ENCODE peak calls at places on chromosomes 6 and 20, in seven cellular contexts. A is lower lobe of right lung, R is upper lobe of left lung, G is aorta, B is upper lobe of right lung, V is brain microvascular endothelial cell, U is mucosa of descending colon. J is an unnamed sample.

GRCh38 chr6:33029297-33030184 is 20.1 kb upstream of the HLA-DOA start:
- DNase-seq in G (peak; percentile 70), A (peak; percentile 72), V (peak; percentile 6), B (no peak), U (no peak), R (no peak), J (no peak)

GRCh38 chr6:167695831-167696230 is 130.9 kb upstream of the AFDN start:
- DNase-seq in G (no peak), V (no peak), B (no peak), R (no peak), A (no peak), U (no peak), J (no peak)

GRCh38 chr6:132490478-132491204 is 22.3 kb downstream of the STX7 start:
- DNase-seq in B (no peak), G (no peak), U (no peak), A (no peak), V (no peak), R (no peak), J (no peak)

GRCh38 chr6:135481786-135482369 is 15.7 kb downstream of the AHI1 start:
- DNase-seq in B (no peak), G (no peak), R (no peak), A (no peak), U (no peak), V (no peak), J (no peak)

GRCh38 chr6:42260424-42260888 is 42.8 kb upstream of the MRPS10 start:
- DNase-seq in B (no peak), U (no peak), G (no peak), A (no peak), V (no peak), R (no peak), J (no peak)

GRCh38 chr6:154539593-154540269 is 29.2 kb upstream of the CNKSR3 start:
- DNase-seq in G (no peak), V (no peak), R (no peak), B (no peak), U (no peak), A (no peak), J (no peak)

GRCh38 chr6:31462026-31462963 is 35.6 kb upstream of the MICB start:
- DNase-seq in U (no peak), G (no peak), B (no peak), V (no peak), A (no peak), R (no peak), J (no peak)

GRCh38 chr6:94636780-94637385 is 940.5 kb upstream of the MANEA start:
- DNase-seq in R (no peak), A (no peak), B (no peak), U (no peak), V (no peak), G (no peak), J (peak; percentile 5)

GRCh38 chr6:144449911-144450690 is 165.0 kb downstream of the UTRN start:
- DNase-seq in R (no peak), G (no peak), V (no peak), U (no peak), B (no peak), A (no peak), J (no peak)

GRCh38 chr6:157721431-157722229 is 101.4 kb upstream of the SNX9 start:
- DNase-seq in B (no peak), U (no peak), R (no peak), G (no peak), V (no peak), A (no peak), J (peak; percentile 42)

GRCh38 chr6:107657755-107658461 is 166.2 kb downstream of the SCML4 start:
- DNase-seq in V (peak; percentile 67), R (peak; percentile 15), G (peak; percentile 69), B (peak; percentile 79), U (peak; percentile 79), A (peak; percentile 79), J (peak; percentile 52)

GRCh38 chr6:169858935-169859351 is 107.5 kb downstream of the ERMARD start:
- DNase-seq in U (no peak), B (no peak), V (no peak), G (no peak), R (no peak), A (no peak), J (peak; percentile 29)

DNA sequence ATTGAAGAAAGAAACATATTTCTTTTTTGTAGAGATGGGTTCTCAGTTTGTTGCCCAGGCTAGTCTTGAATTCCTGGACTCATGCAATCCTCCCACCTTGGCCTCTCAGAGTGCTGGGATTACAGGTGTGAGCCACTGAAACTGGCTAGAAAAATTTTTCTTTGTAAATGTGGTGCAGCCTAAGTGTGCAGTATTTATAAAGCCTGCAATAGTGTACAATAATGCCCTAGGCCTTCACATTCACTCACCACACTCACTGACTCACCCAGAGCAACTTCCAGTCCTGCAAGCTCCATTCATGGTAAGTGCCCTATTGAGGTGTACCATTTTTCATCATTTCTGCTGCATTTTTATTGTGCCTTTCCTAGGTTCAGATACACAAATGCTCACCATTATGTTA is 31.4 kb downstream of the NHSL1 start:
- DNase-seq in V (peak; percentile 21), U (no peak), B (no peak), A (no peak), G (no peak), R (no peak), J (no peak)
- H3K36me3 ChIP-seq in V (peaks cover 4% of the 10 kb centered on the region), U (no peaks in the 10 kb centered on the region), B (peaks cover 32% of the 10 kb centered on the region), A (peaks cover 39% of the 10 kb centered on the region), G (no peaks in the 10 kb centered on the region), R (peaks cover 13% of the 10 kb centered on the region), J (peaks cover 1% of the 10 kb centered on the region)

DNA sequence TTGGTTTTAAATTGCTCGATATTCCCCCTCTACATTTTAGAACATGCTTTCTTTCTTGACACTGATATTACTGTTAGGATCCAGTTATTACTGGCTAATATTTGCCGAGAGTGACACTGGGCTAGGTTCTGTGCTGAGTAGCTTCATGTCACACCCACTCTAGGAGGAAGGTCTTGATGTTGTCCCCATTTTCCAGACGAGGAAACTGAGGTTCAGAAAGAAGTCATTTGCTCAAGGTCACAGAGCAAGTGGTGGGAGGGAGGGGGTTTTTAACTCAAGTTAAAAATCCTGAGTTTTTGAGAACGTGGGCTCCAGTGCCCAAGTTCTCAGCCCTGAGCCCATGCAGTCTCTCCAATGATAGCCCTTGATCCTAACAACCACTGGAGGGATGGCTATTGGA is 18.9 kb downstream of the TGM2 start:
- DNase-seq in V (no peak), U (no peak), B (no peak), R (no peak), A (no peak), G (no peak), J (no peak)
- H3K36me3 ChIP-seq in V (peaks cover 95% of the 10 kb centered on the region), U (no peaks in the 10 kb centered on the region), B (peaks cover 76% of the 10 kb centered on the region), R (peaks cover 70% of the 10 kb centered on the region), A (peaks cover 79% of the 10 kb centered on the region), G (peaks cover 5% of the 10 kb centered on the region), J (no peaks in the 10 kb centered on the region)

DNA sequence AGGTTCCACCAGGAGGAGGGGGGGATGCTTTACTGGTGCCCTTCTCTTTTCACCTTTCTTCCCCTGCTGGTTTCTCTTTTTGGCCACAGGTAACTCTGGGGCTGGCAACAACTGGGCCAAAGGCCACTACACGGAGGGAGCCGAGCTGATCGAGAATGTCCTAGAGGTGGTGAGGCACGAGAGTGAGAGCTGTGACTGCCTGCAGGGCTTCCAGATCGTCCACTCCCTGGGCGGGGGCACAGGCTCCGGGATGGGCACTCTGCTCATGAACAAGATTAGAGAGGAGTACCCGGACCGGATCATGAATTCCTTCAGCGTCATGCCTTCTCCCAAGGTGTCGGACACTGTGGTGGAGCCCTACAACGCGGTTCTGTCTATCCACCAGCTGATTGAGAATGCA is 4.4 kb downstream of the TUBB1 start:
- DNase-seq in V (no peak), R (peak; percentile 48), A (peak; percentile 30), U (no peak), G (no peak), B (no peak), J (peak; percentile 30)
- H3K36me3 ChIP-seq in V (peaks cover 40% of the 10 kb centered on the region), R (peaks cover 46% of the 10 kb centered on the region), A (peaks cover 59% of the 10 kb centered on the region), U (no peaks in the 10 kb centered on the region), G (peaks cover 6% of the 10 kb centered on the region), B (peaks cover 62% of the 10 kb centered on the region), J (peaks cover 3% of the 10 kb centered on the region)

GRCh38 chr6:149459761-149460160 is 25.1 kb downstream of the ZC3H12D start:
- DNase-seq in A (no peak), U (no peak), V (peak; percentile 27), G (no peak), R (no peak), B (no peak), J (no peak)

GRCh38 chr6:149464411-149464810 is 20.4 kb downstream of the ZC3H12D start:
- DNase-seq in U (no peak), A (no peak), G (no peak), B (no peak), R (no peak), V (no peak), J (no peak)

GRCh38 chr6:149461670-149462069 is 23.1 kb downstream of the ZC3H12D start:
- DNase-seq in G (no peak), B (no peak), V (no peak), U (no peak), A (no peak), R (no peak), J (no peak)

GRCh38 chr6:149467265-149467664 is 17.5 kb downstream of the ZC3H12D start:
- DNase-seq in R (no peak), G (no peak), B (no peak), U (no peak), A (no peak), V (no peak), J (no peak)

DNA sequence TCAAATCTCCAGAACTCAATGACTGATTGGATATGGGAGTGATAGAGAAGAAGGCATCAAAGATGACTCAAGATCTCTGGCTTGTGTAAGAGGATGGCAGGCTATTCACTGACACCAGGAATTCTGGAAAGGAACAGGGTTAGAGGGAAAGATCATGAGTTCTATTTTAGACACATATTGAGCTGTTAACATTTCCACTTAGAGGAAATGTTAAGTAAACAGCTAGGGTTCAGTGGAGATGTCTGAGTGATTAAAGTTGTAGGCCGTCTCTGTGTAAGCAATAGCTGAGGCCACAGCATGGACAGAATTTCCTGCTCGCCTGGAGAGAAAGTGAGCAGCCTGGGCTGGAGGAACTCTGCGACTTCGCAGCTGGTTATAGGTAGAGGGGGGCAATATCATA is 21.0 kb downstream of the ZC3H12D start:
- DNase-seq in U (no peak), G (no peak), A (no peak), R (no peak), B (no peak), V (no peak), J (no peak)
- H3K36me3 ChIP-seq in U (no peaks in the 10 kb centered on the region), G (no peaks in the 10 kb centered on the region), A (peaks cover 4% of the 10 kb centered on the region), R (no peaks in the 10 kb centered on the region), B (no peaks in the 10 kb centered on the region), V (no peaks in the 10 kb centered on the region), J (no peaks in the 10 kb centered on the region)

J was measured in H7.